ENCODE peak calls at places on chromosomes 5 and 9, in nine cellular contexts. P is sigmoid colon; N is pulmonary artery endothelial cell; R is NCI-H2029; O is HCT116; X is stimulated activated effector memory CD8-positive, alpha-beta T cell treated with anti-CD3 and anti-CD28 coated beads, Interleukin-12 subunit alpha, Interleukin-12 subunit beta, amount 100 ng/mL, for 72 hours; M is stimulated activated CD4-positive, alpha-beta T cell treated with anti-CD3 and anti-CD28 coated beads, TNF-alpha, amount 100 ng/mL, for 24 hours; Q is WERI-Rb-1; F is NCI-H1092 treated with DMSO at 0.1 percent for 48 hours. S is an unnamed sample.

GRCh38 chr5:72280655-72281069 is 39.4 kb downstream of the MRPS27 start:
- DNase-seq in R (no peak), M (no peak), N (no peak), Q (peak; percentile 56), F (no peak), P (no peak), O (peak; percentile 39), X (no peak), S (no peak)

GRCh38 chr9:122561446-122561845 is 8.5 kb downstream of the OR1N2 start:
- DNase-seq in M (no peak), O (no peak), Q (no peak), N (no peak), F (no peak), R (no peak), P (no peak), X (no peak), S (no peak)

GRCh38 chr5:7686794-7687193 is 164.1 kb downstream of the CFAP90 start:
- DNase-seq in Q (peak; percentile 51), R (no peak), O (no peak), M (no peak), X (no peak), F (no peak), P (no peak), N (no peak), S (no peak)

GRCh38 chr9:92711146-92711545 is 41.2 kb upstream of the IPPK start:
- DNase-seq in O (no peak), F (no peak), M (no peak), Q (no peak), X (no peak), R (no peak), N (no peak), P (no peak), S (no peak)

GRCh38 chr9:72315089-72315509 is 49.9 kb downstream of the ZFAND5 start:
- DNase-seq in R (no peak), F (peak; percentile 65), O (no peak), Q (peak; percentile 18), P (peak; percentile 88), N (no peak), M (no peak), X (no peak), S (no peak)

GRCh38 chr9:16921855-16922254 is 51.4 kb upstream of the BNC2 start:
- DNase-seq in O (peak; percentile 7), M (no peak), R (no peak), Q (no peak), P (no peak), X (no peak), N (no peak), F (no peak), S (no peak)

GRCh38 chr9:124263800-124264426 is 6.2 kb downstream of the NEK6 start:
- DNase-seq in P (no peak), O (no peak), X (no peak), F (peak; percentile 41), N (no peak), R (peak; percentile 77), M (no peak), Q (no peak), S (no peak)

GRCh38 chr9:4985376-4986266 is 549 bp downstream of the JAK2 start:
- DNase-seq in P (peak; percentile 74), N (no peak), R (no peak), O (peak; percentile 4), M (peak; percentile 37), F (peak; percentile 74), Q (peak; percentile 64), X (no peak), S (no peak)

GRCh38 chr9:16318516-16319060 is 551.9 kb downstream of the BNC2 start:
- DNase-seq in F (peak; percentile 81), Q (no peak), P (peak; percentile 66), N (no peak), X (no peak), R (no peak), O (no peak), M (no peak), S (no peak)

GRCh38 chr5:98774192-98775046 is 956 bp downstream of the RGMB start:
- DNase-seq in Q (peak; percentile 64), P (peak; percentile 84), F (peak; percentile 53), M (peak; percentile 61), X (peak; percentile 69), N (no peak), O (no peak), R (peak; percentile 67), S (no peak)

GRCh38 chr9:99184073-99184426 is 37.7 kb downstream of the ALG2 start:
- DNase-seq in Q (no peak), O (no peak), P (no peak), N (no peak), X (peak; percentile 63), F (no peak), M (no peak), R (no peak), S (no peak)

GRCh38 chr9:92180669-92181181 is 65.5 kb upstream of the SPTLC1 start:
- DNase-seq in P (no peak), F (no peak), N (no peak), Q (peak; percentile 75), M (no peak), X (no peak), R (no peak), O (no peak), S (no peak)

GRCh38 chr9:69945671-69946141 is 97.9 kb upstream of the MAMDC2 start:
- DNase-seq in F (no peak), N (peak; percentile 19), R (no peak), M (no peak), X (no peak), O (no peak), P (peak; percentile 78), Q (no peak), S (no peak)

GRCh38 chr5:1048861-1049838 is 40.5 kb downstream of the NKD2 start:
- DNase-seq in Q (no peak), P (peak; percentile 57), M (no peak), F (no peak), R (no peak), X (no peak), O (no peak), N (no peak), S (no peak)

S was measured in GM18507.